ENCODE peak calls at places on chromosomes 3 and 15, in eight cellular contexts. X, D, P, G, W, Q, T and M are unnamed samples.

GRCh38 chr15:74193305-74193718 is 9.3 kb downstream of the STRA6 start:
- DNase-seq in X (no peak), D (no peak), P (no peak), G (no peak), W (peak; percentile 84), Q (no peak), T (no peak), M (no peak)

GRCh38 chr3:10836676-10837075 is 20.6 kb downstream of the SLC6A11 start:
- DNase-seq in X (no peak), D (no peak), P (no peak), G (no peak), W (no peak), Q (no peak), T (no peak), M (no peak)

GRCh38 chr15:58330468-58330793 is 101.4 kb upstream of the LIPC start:
- DNase-seq in X (no peak), D (no peak), P (no peak), G (no peak), W (no peak), Q (no peak), T (no peak), M (no peak)

GRCh38 chr3:53804697-53805462 is 41.3 kb downstream of the CHDH start:
- DNase-seq in X (no peak), D (no peak), P (no peak), G (no peak), W (peak; percentile 95), Q (no peak), T (no peak), M (no peak)

GRCh38 chr15:58282060-58282708 is 144.0 kb downstream of the AQP9 start:
- DNase-seq in X (no peak), D (no peak), P (no peak), G (no peak), W (no peak), Q (no peak), T (no peak), M (no peak)

GRCh38 chr3:66353530-66353929 is 132.7 kb downstream of the SLC25A26 start:
- DNase-seq in X (no peak), D (no peak), P (no peak), G (no peak), W (no peak), Q (no peak), T (no peak), M (no peak)

GRCh38 chr3:138774529-138775253 is 60.0 kb downstream of the PIK3CB start:
- DNase-seq in X (no peak), D (no peak), P (no peak), G (peak; percentile 97), W (peak; percentile 89), Q (peak; percentile 25), T (no peak), M (no peak)

GRCh38 chr3:60282840-60283239 is 968.4 kb downstream of the FHIT start:
- DNase-seq in X (no peak), D (no peak), P (no peak), G (no peak), W (no peak), Q (no peak), T (no peak), M (no peak)